ENCODE peak calls at places on chromosome 19, in nine cellular contexts. T, G, A, X, H, U, W, Z and J are unnamed samples.

GRCh38 chr19:54390942-54391577 is 24.2 kb upstream of the TTYH1 start:
- DNase-seq in T (no peak), G (peak; percentile 73), A (peak; percentile 76), X (peak; percentile 82), H (peak; percentile 42), U (no peak), W (peak; percentile 2), Z (peak; percentile 38), J (peak; percentile 18)

GRCh38 chr19:44260695-44261446 is 1.2 kb downstream of the ZNF233 start:
- DNase-seq in T (no peak), G (peak; percentile 10), A (no peak), X (no peak), H (no peak), U (no peak), W (no peak), Z (no peak), J (no peak)

GRCh38 chr19:4929186-4929585 is 19.9 kb downstream of the UHRF1 start:
- DNase-seq in T (no peak), G (peak; percentile 40), A (no peak), X (no peak), H (no peak), U (no peak), W (no peak), Z (peak; percentile 61), J (no peak)

GRCh38 chr19:41821003-41821735 is 23.3 kb downstream of the LYPD4 start:
- DNase-seq in T (no peak), G (peak; percentile 56), A (peak; percentile 67), X (peak; percentile 91), H (peak; percentile 18), U (peak; percentile 9), W (no peak), Z (no peak), J (no peak)

GRCh38 chr19:17530586-17530985 is 19.1 kb downstream of the PGLS start:
- DNase-seq in T (no peak), G (no peak), A (no peak), X (peak; percentile 77), H (no peak), U (no peak), W (no peak), Z (no peak), J (no peak)

GRCh38 chr19:18279516-18280246 is 1.7 kb downstream of the JUND start:
- DNase-seq in T (peak; percentile 88), G (peak; percentile 96), A (peak; percentile 96), X (peak; percentile 99), H (no peak), U (peak; percentile 95), W (peak; percentile 56), Z (peak; percentile 94), J (peak; percentile 85)

GRCh38 chr19:23802290-23802689 is 43.6 kb upstream of the ZNF681 start:
- DNase-seq in T (no peak), G (no peak), A (no peak), X (no peak), H (no peak), U (no peak), W (no peak), Z (no peak), J (no peak)

GRCh38 chr19:9937001-9937411 is 691 bp upstream of the OLFM2 start:
- DNase-seq in T (no peak), G (no peak), A (no peak), X (peak; percentile 79), H (no peak), U (no peak), W (no peak), Z (no peak), J (no peak)

GRCh38 chr19:3132971-3133792 is 2.7 kb upstream of the GNA15 start:
- DNase-seq in T (no peak), G (peak; percentile 37), A (peak; percentile 78), X (peak; percentile 64), H (no peak), U (no peak), W (peak; percentile 63), Z (peak; percentile 36), J (peak; percentile 49)

GRCh38 chr19:11191934-11192333 is 5.4 kb downstream of the KANK2 start:
- DNase-seq in T (no peak), G (no peak), A (peak; percentile 66), X (no peak), H (no peak), U (no peak), W (no peak), Z (no peak), J (no peak)
- H3K4me3 ChIP-seq in T (no peak overlapping the region), G (no peak overlapping the region), A (no peak overlapping the region), X (no peak overlapping the region), H (no peak overlapping the region), U (no peak overlapping the region), W (no peak overlapping the region), Z (no peak overlapping the region), J (no peak overlapping the region)

DNA sequence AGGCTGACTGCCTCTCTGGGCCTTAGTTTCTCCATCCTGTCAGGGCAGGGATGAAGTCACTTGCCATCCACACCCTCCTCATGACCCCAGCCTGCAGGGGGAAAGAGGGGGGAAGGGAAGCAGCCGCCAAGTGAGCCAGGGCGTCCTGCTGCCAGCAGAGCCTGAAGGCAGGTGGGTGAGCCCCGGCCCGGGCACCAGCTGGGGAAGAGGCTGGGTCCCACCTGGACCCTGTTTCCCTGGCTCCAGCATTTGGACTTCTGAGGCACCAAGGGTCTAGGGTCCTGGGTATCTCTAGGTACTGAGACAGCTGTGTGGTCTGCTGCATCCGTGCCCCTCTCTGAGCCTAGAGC is 855 bp downstream of the ADAMTSL5 start:
- DNase-seq in T (no peak), G (no peak), A (no peak), X (no peak), H (no peak), U (no peak), W (no peak), Z (no peak), J (no peak)
- H3K4me3 ChIP-seq in T (no peak overlapping the region), G (no peak overlapping the region), A (no peak overlapping the region), X (no peak overlapping the region), H (peak overlapping the region; percentile 63), U (no peak overlapping the region), W (peak overlapping the region; percentile 71), Z (no peak overlapping the region), J (no peak overlapping the region)

GRCh38 chr19:34596989-34597388 is 80.0 kb downstream of the SCGB2B2 start:
- DNase-seq in T (no peak), G (no peak), A (no peak), X (no peak), H (no peak), U (no peak), W (no peak), Z (no peak), J (no peak)

GRCh38 chr19:34598217-34599155 is 78.5 kb downstream of the SCGB2B2 start:
- DNase-seq in T (no peak), G (no peak), A (no peak), X (no peak), H (no peak), U (no peak), W (no peak), Z (no peak), J (no peak)

GRCh38 chr19:34596115-34596514 is 80.8 kb downstream of the SCGB2B2 start:
- DNase-seq in T (no peak), G (no peak), A (no peak), X (no peak), H (no peak), U (no peak), W (no peak), Z (no peak), J (no peak)

GRCh38 chr19:34597596-34597995 is 79.4 kb downstream of the SCGB2B2 start:
- DNase-seq in T (no peak), G (no peak), A (no peak), X (no peak), H (no peak), U (no peak), W (no peak), Z (no peak), J (no peak)

DNA sequence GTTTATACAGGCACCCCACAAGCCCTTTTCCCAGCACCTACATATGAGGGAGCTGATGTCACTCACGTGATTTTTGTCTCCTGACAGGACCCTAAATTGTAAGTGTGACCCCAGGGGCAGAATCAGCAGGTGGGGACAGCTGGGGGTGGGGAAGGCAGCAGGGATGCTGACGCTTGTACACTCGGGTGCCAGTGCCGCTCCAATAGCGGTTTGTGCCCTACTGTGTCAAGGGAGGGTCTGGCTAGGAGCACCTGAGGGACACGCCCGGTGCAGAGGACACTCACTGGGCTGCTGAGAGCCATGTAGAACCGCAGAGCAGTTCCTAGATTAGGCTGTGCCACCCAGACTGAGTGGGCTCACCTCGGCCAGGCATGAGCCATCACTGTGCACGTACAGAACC is 81.3 kb downstream of the SCGB2B2 start:
- DNase-seq in T (no peak), G (no peak), A (no peak), X (no peak), H (no peak), U (no peak), W (no peak), Z (no peak), J (no peak)
- H3K4me3 ChIP-seq in T (no peak overlapping the region), G (no peak overlapping the region), A (no peak overlapping the region), X (no peak overlapping the region), H (no peak overlapping the region), U (no peak overlapping the region), W (no peak overlapping the region), Z (no peak overlapping the region), J (no peak overlapping the region)

GRCh38 chr19:16002380-16002779 is 53.6 kb downstream of the OR10H4 start:
- DNase-seq in T (no peak), G (peak; percentile 3), A (no peak), X (no peak), H (no peak), U (no peak), W (no peak), Z (no peak), J (no peak)

GRCh38 chr19:16000024-16000687 is 51.3 kb downstream of the OR10H4 start:
- DNase-seq in T (no peak), G (no peak), A (peak; percentile 26), X (no peak), H (no peak), U (no peak), W (no peak), Z (no peak), J (no peak)

GRCh38 chr19:15998166-15998565 is 49.4 kb downstream of the OR10H4 start:
- DNase-seq in T (no peak), G (no peak), A (no peak), X (no peak), H (no peak), U (no peak), W (no peak), Z (no peak), J (no peak)

GRCh38 chr19:16002985-16003384 is 54.2 kb downstream of the OR10H4 start:
- DNase-seq in T (no peak), G (no peak), A (no peak), X (no peak), H (no peak), U (peak; percentile 30), W (no peak), Z (no peak), J (no peak)

DNA sequence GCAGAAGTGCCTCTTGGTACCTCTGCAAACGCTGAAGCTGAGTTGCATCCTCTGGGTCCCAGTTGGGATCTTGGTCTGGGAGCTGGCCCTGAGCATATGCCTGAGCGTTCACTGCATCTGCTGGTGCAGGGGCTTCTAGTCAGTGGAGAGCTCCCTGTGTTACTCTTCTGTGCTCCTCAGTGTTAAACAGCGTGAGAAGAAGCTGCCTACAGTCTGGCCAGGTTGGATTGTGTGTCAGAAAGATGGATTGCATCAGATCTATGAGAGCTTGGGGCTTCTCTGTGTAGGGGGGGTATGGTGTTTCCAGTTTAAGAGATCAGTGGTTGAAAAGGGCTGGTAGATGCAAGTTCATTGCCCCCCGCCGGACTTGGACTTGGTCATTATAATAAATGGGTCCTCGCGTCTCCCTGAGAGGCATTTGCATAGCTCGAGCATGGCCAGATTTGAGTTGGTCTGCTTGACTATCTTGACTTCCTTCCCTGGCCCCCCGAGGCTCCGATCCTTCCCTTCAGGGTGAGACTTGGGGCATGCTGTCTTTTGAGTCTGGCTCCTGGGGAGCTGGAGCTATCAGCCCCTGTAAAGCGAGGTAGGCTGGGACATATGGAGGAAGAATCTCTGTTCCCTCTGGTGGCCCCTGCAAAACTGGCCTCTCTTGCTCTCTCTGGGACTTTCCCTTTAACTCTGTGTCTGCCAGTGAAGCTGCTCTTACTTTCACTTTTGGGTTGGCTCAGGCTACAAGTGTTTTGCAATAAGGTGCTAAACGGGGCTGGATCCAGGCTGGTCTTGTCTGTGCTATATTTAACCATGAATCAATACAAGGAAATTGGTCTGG is 52.9 kb downstream of the OR10H4 start:
- DNase-seq in T (no peak), G (peak; percentile 78), A (peak; percentile 84), X (no peak), H (no peak), U (peak; percentile 58), W (no peak), Z (peak; percentile 36), J (peak; percentile 55)
- H3K4me3 ChIP-seq in T (peak overlapping the region; percentile 28), G (peak overlapping the region; percentile 11), A (peak overlapping the region; percentile 27), X (no peak overlapping the region), H (peak overlapping the region; percentile 11), U (peak overlapping the region; percentile 3), W (peak overlapping the region; percentile 28), Z (peak overlapping the region; percentile 42), J (peak overlapping the region; percentile 41)